ENCODE peak calls at places on chromosomes 13 and 19, in seven cellular contexts. W, E, I, T, J, R and S are unnamed samples.

GRCh38 chr13:42720116-42720857 is 61.1 kb upstream of the FAM216B start:
- DNase-seq in W (no peak), E (peak; percentile 98), I (no peak), T (peak; percentile 63), J (peak; percentile 99), R (no peak), S (no peak)

GRCh38 chr19:1066748-1067340 is at the start of gene ARHGAP45:
- DNase-seq in W (no peak), E (no peak), I (no peak), T (no peak), J (no peak), R (peak; percentile 96), S (no peak)

GRCh38 chr13:47719164-47719563 is 281.9 kb downstream of the SUCLA2 start:
- DNase-seq in W (no peak), E (no peak), I (no peak), T (no peak), J (no peak), R (no peak), S (no peak)

GRCh38 chr19:46904114-46905060 is 43.6 kb downstream of the ARHGAP35 start:
- DNase-seq in W (no peak), E (no peak), I (no peak), T (peak; percentile 49), J (peak; percentile 71), R (no peak), S (no peak)

GRCh38 chr13:39283062-39283461 is 244.8 kb downstream of the NHLRC3 start:
- DNase-seq in W (no peak), E (no peak), I (no peak), T (no peak), J (no peak), R (no peak), S (no peak)

GRCh38 chr13:24161010-24161775 is 673 bp downstream of the SPATA13 start:
- DNase-seq in W (peak; percentile 22), E (no peak), I (peak; percentile 32), T (no peak), J (no peak), R (peak; percentile 88), S (no peak)

GRCh38 chr13:42495751-42496150 is 78.2 kb upstream of the TNFSF11 start:
- DNase-seq in W (no peak), E (no peak), I (no peak), T (no peak), J (no peak), R (no peak), S (peak; percentile 48)

GRCh38 chr13:108657520-108657919 is 28.1 kb downstream of the MYO16 start:
- DNase-seq in W (no peak), E (peak; percentile 2), I (no peak), T (no peak), J (no peak), R (no peak), S (no peak)

GRCh38 chr19:38718747-38719543 is 25.3 kb downstream of the CAPN12 start:
- DNase-seq in W (peak; percentile 75), E (no peak), I (peak; percentile 59), T (no peak), J (no peak), R (no peak), S (no peak)

GRCh38 chr13:51122868-51123267 is 11.8 kb upstream of the C13orf42 start:
- DNase-seq in W (no peak), E (no peak), I (no peak), T (no peak), J (no peak), R (no peak), S (no peak)

GRCh38 chr19:1923319-1923718 is 17.7 kb upstream of the CSNK1G2 start:
- DNase-seq in W (no peak), E (no peak), I (no peak), T (no peak), J (no peak), R (no peak), S (peak; percentile 77)

GRCh38 chr13:113145496-113145895 is 13.0 kb upstream of the PROZ start:
- DNase-seq in W (no peak), E (no peak), I (no peak), T (no peak), J (no peak), R (no peak), S (no peak)

GRCh38 chr19:12580180-12580694 is 29.0 kb upstream of the ZNF564 start:
- DNase-seq in W (no peak), E (peak; percentile 48), I (no peak), T (no peak), J (peak; percentile 89), R (no peak), S (no peak)

GRCh38 chr13:52158629-52159158 is 703 bp downstream of the NEK3 start:
- DNase-seq in W (peak; percentile 45), E (peak; percentile 30), I (no peak), T (peak; percentile 33), J (peak; percentile 28), R (no peak), S (no peak)

GRCh38 chr19:4428326-4428975 is 26.0 kb downstream of the CHAF1A start:
- DNase-seq in W (no peak), E (no peak), I (no peak), T (no peak), J (no peak), R (no peak), S (no peak)

GRCh38 chr13:26716984-26717383 is 43.6 kb downstream of the GPR12 start:
- DNase-seq in W (no peak), E (no peak), I (no peak), T (no peak), J (no peak), R (no peak), S (no peak)

GRCh38 chr19:14135985-14136508 is 342 bp downstream of the ASF1B start:
- DNase-seq in W (no peak), E (no peak), I (no peak), T (no peak), J (no peak), R (no peak), S (no peak)

GRCh38 chr13:79679334-79679733 is 198.4 kb downstream of the NDFIP2 start:
- DNase-seq in W (peak; percentile 73), E (peak; percentile 82), I (peak; percentile 92), T (peak; percentile 58), J (peak; percentile 70), R (no peak), S (peak; percentile 13)

GRCh38 chr19:34228762-34229161 is 25.6 kb upstream of the GARRE1 start:
- DNase-seq in W (no peak), E (no peak), I (no peak), T (no peak), J (no peak), R (no peak), S (no peak)

GRCh38 chr13:31201341-31202024 is 1.7 kb downstream of the B3GLCT start:
- DNase-seq in W (peak; percentile 35), E (peak; percentile 69), I (no peak), T (peak; percentile 58), J (peak; percentile 59), R (no peak), S (no peak)

GRCh38 chr13:114143806-114144605 is 11.6 kb upstream of the RASA3 start:
- DNase-seq in W (no peak), E (no peak), I (peak; percentile 49), T (no peak), J (no peak), R (peak; percentile 85), S (no peak)

DNA sequence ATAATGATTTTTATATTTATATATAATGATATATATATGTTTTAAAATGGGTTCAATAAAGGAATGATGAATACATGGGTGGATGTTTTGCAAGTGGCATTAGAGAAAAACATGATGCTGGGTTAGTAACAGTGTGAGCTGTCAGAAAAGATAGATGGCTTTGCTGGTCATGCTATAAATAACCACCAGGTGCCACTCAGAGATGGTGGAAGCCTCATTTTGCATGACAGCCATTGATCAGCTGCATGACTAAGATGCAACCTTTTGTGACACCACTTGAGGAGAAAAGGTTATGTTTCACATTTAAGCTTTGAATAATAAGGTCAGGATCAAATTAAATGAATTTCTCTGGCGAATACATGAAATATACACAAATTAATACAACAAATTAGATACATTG is 737.7 kb downstream of the PCDH9 start:
- DNase-seq in W (no peak), E (peak; percentile 55), I (peak; percentile 38), T (no peak), J (no peak), R (no peak), S (no peak)
- TF ChIP-seq CTCF in W (no peak), E (peak; percentile 61), I (no peak), T (no peak), J (no peak), R (no peak), S (no peak)

GRCh38 chr19:41859213-41859617 is 840 bp upstream of the RPS19 start:
- DNase-seq in W (no peak), E (no peak), I (no peak), T (no peak), J (no peak), R (no peak), S (no peak)
- H3K4me3 ChIP-seq in W (peak overlapping the region; percentile 73), E (peak overlapping the region; percentile 1), I (peak overlapping the region; percentile 20), T (peak overlapping the region; percentile 28), J (peak overlapping the region; percentile 28), R (no peak overlapping the region), S (peak overlapping the region; percentile 40)

GRCh38 chr13:73966331-73966730 is 167.9 kb downstream of the KLF12 start:
- DNase-seq in W (no peak), E (no peak), I (no peak), T (no peak), J (no peak), R (no peak), S (no peak)
- TF ChIP-seq CTCF in W (no peak), E (no peak), I (no peak), T (no peak), J (no peak), R (no peak), S (no peak)

DNA sequence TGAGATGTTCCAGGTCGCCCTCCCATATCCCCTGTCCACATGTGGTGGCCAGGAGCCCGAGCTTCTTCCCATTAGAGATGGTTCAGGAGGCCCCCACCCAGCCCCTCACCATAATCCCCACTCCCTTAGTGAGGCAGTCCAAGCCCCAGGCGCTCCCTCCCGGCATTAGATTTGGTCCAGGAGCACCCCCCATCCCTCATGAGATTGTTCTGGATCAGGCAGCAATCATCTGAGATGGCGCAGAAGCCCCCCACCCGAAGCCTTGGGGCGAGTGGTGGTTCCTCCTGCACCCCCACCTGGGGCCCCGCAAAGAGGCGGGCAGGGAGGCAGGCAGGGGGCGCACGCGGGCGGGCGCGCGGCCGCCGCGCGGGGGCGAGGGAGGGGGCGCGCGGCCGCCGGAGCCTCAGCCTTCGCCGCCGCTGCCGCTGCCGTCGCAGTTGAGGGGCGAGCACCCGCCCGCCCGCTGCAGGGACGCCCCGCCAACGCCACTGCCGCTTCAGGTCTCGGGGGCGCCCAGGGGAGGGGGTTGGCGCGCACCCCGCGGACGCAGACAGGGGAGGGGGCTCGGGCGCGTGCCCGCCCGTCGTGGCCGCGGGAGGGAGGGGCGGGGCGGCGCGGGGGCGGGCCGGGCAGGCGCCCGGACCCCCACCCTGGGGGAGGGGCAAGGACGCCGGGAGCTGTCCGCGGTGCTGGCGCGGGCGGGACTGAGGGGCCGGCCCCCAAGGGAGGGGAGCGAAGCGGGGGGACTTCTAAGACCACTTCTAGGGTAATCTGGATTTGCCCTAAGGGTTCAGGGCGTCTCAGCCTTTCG is 46.4 kb upstream of the SHKBP1 start:
- DNase-seq in W (no peak), E (no peak), I (peak; percentile 82), T (no peak), J (no peak), R (no peak), S (no peak)
- H3K4me3 ChIP-seq in W (no peak overlapping the region), E (no peak overlapping the region), I (peak overlapping the region; percentile 33), T (no peak overlapping the region), J (peak overlapping the region; percentile 26), R (no peak overlapping the region), S (no peak overlapping the region)